ENCODE peak calls at places on chromosomes 5 and 9, in four cellular contexts. O is GM12878, L is K562, Q is HepG2. D is an unnamed sample.

GRCh38 chr5:133552925-133553525 is 59.3 kb downstream of the FSTL4 start:
- DNase-seq in O (no peak), Q (peak; percentile 25), L (peak; percentile 73), D (peak; percentile 79)

GRCh38 chr5:150217874-150218692 is 28.2 kb downstream of the SLC6A7 start:
- DNase-seq in O (peak; percentile 28), Q (peak; percentile 72), L (peak; percentile 88), D (peak; percentile 90)

GRCh38 chr9:5920860-5921328 is 30.2 kb downstream of the MLANA start:
- DNase-seq in O (peak; percentile 66), Q (no peak), L (no peak), D (no peak)

GRCh38 chr5:60842859-60843692 is 993 bp downstream of the ELOVL7 start:
- DNase-seq in L (no peak), O (no peak), Q (no peak), D (peak; percentile 35)

GRCh38 chr9:77305622-77306365 is 128.5 kb downstream of the VPS13A start:
- DNase-seq in Q (no peak), O (no peak), L (no peak), D (no peak)

GRCh38 chr5:174558190-174558589 is 166.2 kb upstream of the MSX2 start:
- DNase-seq in Q (no peak), L (no peak), O (no peak), D (no peak)

GRCh38 chr9:97408562-97408961 is 3.3 kb upstream of the TDRD7 start:
- DNase-seq in Q (no peak), L (no peak), O (no peak), D (no peak)

GRCh38 chr5:73985145-73985544 is 359.1 kb downstream of the ARHGEF28 start:
- DNase-seq in Q (peak; percentile 69), L (peak; percentile 17), O (no peak), D (no peak)

GRCh38 chr9:99437145-99437544 is 215.1 kb downstream of the SEC61B start:
- DNase-seq in O (no peak), Q (no peak), L (no peak), D (no peak)

GRCh38 chr5:135154961-135155360 is 120.9 kb upstream of the PITX1 start:
- DNase-seq in Q (no peak), O (no peak), L (no peak), D (no peak)

DNA sequence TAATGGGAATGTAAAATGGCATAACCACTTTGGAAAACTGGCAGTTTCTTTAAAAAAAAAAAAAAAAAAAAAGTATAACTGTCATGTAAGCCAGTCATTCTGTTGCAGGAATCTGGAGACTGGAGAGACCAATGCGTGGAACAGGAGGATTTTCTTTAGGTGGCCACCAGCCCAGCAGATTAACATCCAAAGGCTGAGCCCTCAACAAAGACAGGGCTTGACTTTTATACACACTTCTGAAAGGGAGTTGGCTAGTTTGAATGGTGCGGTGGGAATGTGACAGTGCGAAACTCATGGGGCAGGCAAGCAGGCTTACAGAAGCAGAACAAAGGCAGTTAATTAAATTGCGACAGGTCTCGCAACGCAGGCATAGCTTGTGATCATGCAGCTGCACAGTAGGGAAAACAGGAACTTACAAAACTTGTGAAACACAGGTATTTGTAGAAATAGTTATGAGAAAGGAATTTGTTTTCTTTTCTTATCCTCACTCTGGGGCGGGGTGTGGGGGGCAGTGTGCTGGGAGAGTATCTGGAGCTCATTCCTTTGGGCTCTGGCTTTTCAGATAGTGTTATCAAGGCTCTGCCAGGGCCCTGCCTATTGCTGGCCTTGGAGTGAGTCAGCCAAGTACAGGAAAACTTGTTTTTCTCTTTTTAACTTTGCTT is 12.0 kb downstream of the UIMC1 start:
- DNase-seq in L (peak; percentile 55), O (peak; percentile 77), Q (peak; percentile 87), D (no peak)
- TF ChIP-seq CREM in L (peak; percentile 40), O (peak; percentile 35), Q (no peak), D (no peak)

GRCh38 chr5:31410089-31410488 is 121.8 kb downstream of the DROSHA start:
- DNase-seq in O (no peak), Q (no peak), L (no peak), D (no peak)
- TF ChIP-seq CREM in O (no peak), Q (no peak), L (no peak), D (no peak)

DNA sequence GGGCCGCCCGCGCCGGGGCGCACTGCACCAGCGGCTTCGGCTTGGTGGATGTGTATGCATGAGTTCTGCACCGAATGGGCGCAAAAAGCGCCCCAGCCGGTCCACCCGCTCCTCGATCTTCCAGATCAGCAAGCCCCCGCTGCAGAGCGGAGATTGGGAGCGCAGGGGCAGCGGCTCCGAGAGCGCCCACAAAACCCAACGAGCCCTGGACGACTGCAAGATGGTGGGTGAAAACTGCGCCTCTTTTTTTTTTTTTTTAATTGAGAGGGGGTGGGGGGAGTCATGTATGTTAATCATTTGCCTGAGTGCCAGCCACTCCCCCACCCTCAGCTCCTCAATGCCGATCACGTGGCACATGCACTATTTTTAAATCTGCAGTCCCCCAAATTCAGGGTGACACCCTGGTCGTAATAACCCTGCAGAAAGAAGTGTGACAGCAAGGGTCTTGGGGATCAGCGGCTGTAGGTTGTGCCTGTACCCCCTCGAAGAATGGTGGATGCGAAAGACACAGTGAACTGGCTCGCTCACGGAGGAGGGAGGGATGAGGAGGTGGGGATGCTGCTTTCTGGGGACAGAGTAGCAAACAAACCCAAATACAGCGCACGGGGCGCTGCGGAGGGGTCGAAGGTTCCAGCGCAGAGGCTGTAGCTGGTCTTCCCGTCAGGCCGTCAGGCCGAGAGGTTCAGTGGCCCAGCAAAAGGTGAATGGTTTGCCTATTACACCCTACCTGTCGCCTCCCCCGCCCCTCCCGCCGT is 929 bp downstream of the RGS7BP start:
- DNase-seq in O (no peak), Q (no peak), L (no peak), D (peak; percentile 66)
- TF ChIP-seq CREM in O (no peak), Q (no peak), L (no peak), D (no peak)

DNA sequence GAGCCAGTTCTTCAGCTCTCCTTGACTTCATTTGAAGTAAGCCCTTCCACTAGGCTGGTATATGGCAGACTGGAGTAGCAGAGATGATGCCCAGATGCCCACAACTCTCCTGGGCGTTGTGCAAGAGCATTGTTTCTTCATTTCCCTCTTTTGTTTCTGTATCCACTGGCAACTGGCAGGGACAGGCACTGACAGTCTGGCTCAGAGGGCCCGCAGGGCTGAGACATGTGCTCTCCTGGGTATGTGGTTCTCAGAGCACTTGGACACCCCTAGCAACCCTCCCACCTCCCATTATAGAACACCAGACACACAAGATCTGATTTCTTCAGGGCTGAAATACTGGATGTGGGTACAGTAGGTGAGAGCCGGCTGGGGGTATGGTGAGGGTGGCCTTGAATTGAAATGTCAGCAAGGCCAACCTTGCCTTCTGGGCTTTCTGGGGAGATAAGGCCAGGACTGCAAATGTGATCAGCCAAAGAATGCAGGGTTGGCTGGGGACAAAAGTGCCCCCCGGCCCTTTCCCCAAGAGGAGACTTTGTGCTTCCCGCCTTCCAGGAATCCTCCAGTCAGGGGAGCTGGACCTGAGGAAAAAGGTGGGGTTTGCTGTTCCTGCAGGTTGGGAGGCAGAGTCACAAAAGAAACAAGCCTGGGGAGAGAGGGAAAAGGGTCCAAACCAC is 28.6 kb upstream of the CTNNA1 start:
- DNase-seq in Q (no peak), O (no peak), L (no peak), D (peak; percentile 24)
- TF ChIP-seq CREM in Q (no peak), O (no peak), L (no peak), D (no peak)

GRCh38 chr5:34672196-34672595 is 16.1 kb downstream of the RAI14 start:
- DNase-seq in O (no peak), Q (no peak), L (no peak), D (no peak)

GRCh38 chr5:34674226-34674625 is 18.1 kb downstream of the RAI14 start:
- DNase-seq in O (no peak), L (no peak), Q (no peak), D (no peak)

GRCh38 chr5:34676409-34676808 is 20.3 kb downstream of the RAI14 start:
- DNase-seq in Q (no peak), L (no peak), O (no peak), D (no peak)

GRCh38 chr5:34675857-34676256 is 19.7 kb downstream of the RAI14 start:
- DNase-seq in L (no peak), Q (no peak), O (no peak), D (no peak)

GRCh38 chr5:34673463-34674125 is 17.5 kb downstream of the RAI14 start:
- DNase-seq in O (no peak), L (no peak), Q (no peak), D (no peak)
- TF ChIP-seq CREM in O (no peak), L (no peak), Q (no peak), D (no peak)

GRCh38 chr5:131957721-131958483 is 12.4 kb upstream of the MEIKIN start:
- DNase-seq in L (no peak), O (no peak), Q (no peak), D (no peak)
- TF ChIP-seq CREM in L (no peak), O (no peak), Q (no peak), D (no peak)

GRCh38 chr9:93675336-93676150 is 99.2 kb downstream of the PHF2 start:
- DNase-seq in Q (no peak), L (no peak), O (no peak), D (peak; percentile 5)
- TF ChIP-seq CREM in Q (no peak), L (no peak), O (no peak), D (no peak)

GRCh38 chr5:82381591-82381990 is 103.4 kb upstream of the RPS23 start:
- DNase-seq in Q (no peak), L (no peak), O (no peak), D (no peak)

GRCh38 chr5:82376309-82376708 is 98.2 kb upstream of the RPS23 start:
- DNase-seq in L (no peak), O (no peak), Q (no peak), D (no peak)

GRCh38 chr5:82376833-82377232 is 98.7 kb upstream of the RPS23 start:
- DNase-seq in Q (no peak), L (no peak), O (no peak), D (no peak)

GRCh38 chr5:82374637-82375036 is 96.5 kb upstream of the RPS23 start:
- DNase-seq in L (no peak), O (peak; percentile 31), Q (no peak), D (no peak)

DNA sequence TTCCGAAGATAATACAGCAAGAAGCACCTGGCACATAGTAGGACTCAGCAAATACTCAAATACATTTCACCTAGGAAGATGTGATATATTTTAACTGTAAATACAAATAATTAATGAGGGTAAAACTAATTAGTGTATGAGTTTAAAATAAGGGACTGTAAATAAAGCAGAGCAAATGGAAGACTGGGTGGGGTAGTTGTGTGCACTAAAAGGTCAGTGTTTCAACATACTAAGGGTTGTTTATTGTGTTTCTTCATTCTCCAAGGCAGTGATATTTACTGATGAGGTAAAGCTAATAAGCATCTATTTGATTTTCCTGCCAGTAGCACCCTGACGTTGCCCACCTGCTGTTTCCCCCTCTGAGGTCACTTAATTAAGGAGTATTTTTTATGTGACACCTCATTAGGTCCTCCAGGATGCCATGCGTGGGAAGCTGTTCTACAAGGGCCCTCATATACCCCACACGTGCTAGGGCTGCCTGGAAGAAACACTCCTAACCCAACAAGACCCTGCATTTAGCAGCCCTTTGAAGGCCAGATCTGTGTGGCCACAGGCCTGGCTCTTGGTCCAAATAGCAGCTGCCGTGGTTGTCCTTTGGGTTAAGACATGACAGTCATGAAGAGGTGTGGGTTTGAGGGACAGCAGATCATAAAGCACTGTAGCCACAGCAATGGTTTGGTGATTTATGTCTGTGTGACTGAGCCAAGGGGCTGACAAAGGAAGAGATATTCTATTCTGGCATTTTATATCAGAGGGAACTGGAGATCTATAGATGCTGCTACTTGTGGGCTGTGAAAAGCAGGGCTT is 97.5 kb upstream of the RPS23 start:
- DNase-seq in Q (peak; percentile 47), O (no peak), L (no peak), D (no peak)
- TF ChIP-seq CREM in Q (no peak), O (no peak), L (no peak), D (no peak)

DNA sequence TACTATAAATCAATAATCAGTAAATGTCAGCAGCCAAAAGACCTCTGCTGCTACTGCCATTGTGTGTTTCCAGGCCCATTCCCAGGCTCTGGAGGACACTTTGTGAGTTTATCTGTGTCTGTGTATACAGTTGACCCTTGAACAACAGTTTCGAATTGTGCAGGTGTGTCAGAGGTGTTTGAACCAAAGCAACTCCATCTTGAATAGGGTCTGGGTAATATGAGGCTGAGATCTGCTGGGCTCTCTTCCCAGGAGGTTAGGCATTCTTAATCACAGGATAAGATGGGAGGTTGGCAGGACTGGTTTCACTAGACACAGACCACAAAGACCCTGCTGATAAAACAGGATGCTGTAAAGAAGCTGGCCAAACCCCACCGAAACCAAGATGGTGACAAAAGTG is 2.3 kb upstream of the TBCA start:
- DNase-seq in O (no peak), Q (no peak), L (no peak), D (no peak)
- TF ChIP-seq CREM in O (no peak), Q (no peak), L (no peak), D (no peak)

D was measured in WTC11.